ENCODE peak calls at places on chromosome 14, in four cellular contexts. T is WTC11, Q is HepG2, L is K562. P is an unnamed sample.

GRCh38 chr14:35254736-35255135 is 37.4 kb upstream of the PSMA6 start:
- DNase-seq in T (no peak), L (no peak), Q (no peak), P (no peak)

GRCh38 chr14:91113829-91114078 is at the start of gene DGLUCY:
- DNase-seq in L (peak), Q (no peak), T (no peak), P (peak)

GRCh38 chr14:45559626-45560025 is 306.6 kb upstream of the MIS18BP1 start:
- DNase-seq in Q (no peak), L (no peak), T (no peak), P (no peak)

GRCh38 chr14:20138520-20138919 is at the start of gene OR4N5:
- DNase-seq in L (no peak), T (no peak), Q (no peak), P (no peak)

GRCh38 chr14:55276736-55277135 is 5.5 kb downstream of the FBXO34 start:
- DNase-seq in L (no peak), Q (no peak), T (no peak), P (no peak)

GRCh38 chr14:101788016-101788695 is 26.6 kb downstream of the PPP2R5C start:
- DNase-seq in Q (no peak), L (no peak), T (no peak), P (no peak)

GRCh38 chr14:99946652-99947489 is 118.4 kb upstream of the EVL start:
- DNase-seq in T (peak), L (peak), Q (no peak), P (peak)

GRCh38 chr14:32254952-32255679 is 52.0 kb upstream of the RNU6-8 start:
- DNase-seq in L (peak), Q (peak), T (peak), P (peak)

GRCh38 chr14:63840981-63841380 is 11.8 kb upstream of the SYNE2 start:
- DNase-seq in T (peak), L (no peak), Q (peak), P (no peak)

GRCh38 chr14:88961214-88961613 is 136.8 kb downstream of the TTC8 start:
- DNase-seq in Q (no peak), T (no peak), L (no peak), P (no peak)

GRCh38 chr14:75484711-75485429 is 37.4 kb upstream of the BATF start:
- DNase-seq in L (no peak), T (no peak), Q (no peak), P (no peak)

GRCh38 chr14:33163109-33163508 is 224.4 kb downstream of the NPAS3 start:
- DNase-seq in T (no peak), L (no peak), Q (no peak), P (no peak)

GRCh38 chr14:21058903-21059302 is 1.3 kb downstream of the RNASE8 start:
- DNase-seq in Q (no peak), T (no peak), L (no peak), P (no peak)

GRCh38 chr14:70555890-70556289 is 21.1 kb upstream of the ADAM20 start:
- DNase-seq in L (no peak), Q (no peak), T (peak), P (no peak)

GRCh38 chr14:35556548-35556947 is 22.6 kb downstream of the INSM2 start:
- DNase-seq in Q (no peak), T (no peak), L (no peak), P (no peak)

DNA sequence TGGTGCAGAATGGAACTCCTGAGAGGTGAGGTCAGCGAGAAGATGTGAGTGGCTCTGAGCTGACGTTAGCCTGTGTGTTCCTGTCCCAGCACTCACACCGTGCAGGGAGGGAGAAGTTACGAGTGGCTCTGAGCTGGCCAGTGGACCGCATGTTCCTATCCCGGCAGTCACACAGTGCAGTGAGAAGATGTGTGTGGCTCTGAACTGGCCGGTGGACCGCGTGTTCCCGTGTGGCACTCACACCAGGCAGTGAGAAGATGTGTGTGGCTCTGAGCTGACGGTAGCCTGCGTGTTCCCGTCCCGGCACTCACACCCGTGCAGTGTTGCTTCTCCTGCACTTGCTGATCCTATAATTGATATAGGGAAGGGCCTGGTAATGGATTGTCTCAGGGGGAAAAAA is 59.9 kb downstream of the VCPKMT start:
- DNase-seq in Q (no peak), T (no peak), L (no peak), P (no peak)
- TF ChIP-seq HMGXB4 in Q (no peak), T (no peak), L (no peak), P (no peak)

GRCh38 chr14:38073641-38074040 is 134.1 kb upstream of the SSTR1 start:
- DNase-seq in Q (no peak), T (no peak), L (no peak), P (no peak)

GRCh38 chr14:38074091-38074490 is 133.6 kb upstream of the SSTR1 start:
- DNase-seq in L (no peak), Q (no peak), T (no peak), P (no peak)

GRCh38 chr14:38079268-38079667 is 128.4 kb upstream of the SSTR1 start:
- DNase-seq in L (no peak), Q (no peak), T (no peak), P (peak)

GRCh38 chr14:38078393-38078792 is 129.3 kb upstream of the SSTR1 start:
- DNase-seq in T (no peak), L (no peak), Q (no peak), P (no peak)

DNA sequence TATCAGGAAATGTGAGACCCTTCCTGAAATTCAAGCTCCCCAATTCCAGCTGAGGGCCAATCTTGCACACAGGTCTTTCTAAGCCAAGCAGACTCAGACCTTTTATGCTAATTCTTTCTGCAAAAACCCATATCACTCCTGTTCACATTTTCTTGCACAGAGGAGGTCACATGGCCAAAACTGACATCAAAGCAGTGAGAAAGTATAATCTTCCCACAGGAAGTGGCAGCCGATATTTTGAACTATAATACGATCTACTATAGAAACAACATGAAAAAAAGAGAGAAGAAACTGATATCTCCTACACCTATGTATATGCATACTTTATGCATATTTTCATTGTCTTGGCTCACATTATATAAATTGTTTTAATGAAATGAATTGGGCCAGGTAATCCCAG is 132.9 kb upstream of the SSTR1 start:
- DNase-seq in Q (no peak), L (no peak), T (no peak), P (no peak)
- TF ChIP-seq HMGXB4 in Q (no peak), L (no peak), T (no peak), P (no peak)

DNA sequence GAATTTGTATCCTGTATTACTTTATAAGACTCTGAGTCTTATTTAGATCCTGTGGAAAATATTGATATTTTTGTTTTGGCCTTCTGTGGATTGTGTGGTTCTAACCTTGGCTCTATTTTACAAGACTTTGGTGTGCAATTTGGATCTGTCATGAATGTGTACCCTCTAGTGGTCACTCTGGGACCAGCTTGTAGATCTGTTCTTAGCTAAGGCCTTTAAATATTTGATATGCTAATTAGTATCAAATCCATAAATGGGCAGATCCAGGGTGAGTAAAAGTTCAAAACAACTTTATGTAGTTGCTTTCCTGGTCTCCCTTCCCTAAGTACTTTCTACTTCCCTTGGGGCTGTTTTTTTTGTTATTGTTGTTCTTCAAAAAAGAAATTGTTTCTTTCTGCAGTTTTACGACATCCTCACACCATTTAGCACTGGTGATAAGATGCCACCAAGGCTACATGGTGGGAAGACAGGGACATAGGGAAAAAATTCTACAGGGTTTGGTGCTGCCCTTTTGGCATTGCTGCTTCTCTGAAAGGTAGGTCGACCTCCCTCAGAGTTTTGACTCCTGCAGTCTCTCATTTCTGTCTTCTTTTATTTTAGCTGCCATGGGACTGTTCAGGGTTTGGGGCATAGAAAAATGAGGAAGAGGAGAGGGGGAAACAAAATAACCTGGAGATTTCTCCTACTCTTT is 238.5 kb downstream of the GPHN start:
- DNase-seq in Q (peak), L (peak), T (no peak), P (peak)
- TF ChIP-seq HMGXB4 in Q (no peak), L (no peak), T (no peak), P (no peak)

DNA sequence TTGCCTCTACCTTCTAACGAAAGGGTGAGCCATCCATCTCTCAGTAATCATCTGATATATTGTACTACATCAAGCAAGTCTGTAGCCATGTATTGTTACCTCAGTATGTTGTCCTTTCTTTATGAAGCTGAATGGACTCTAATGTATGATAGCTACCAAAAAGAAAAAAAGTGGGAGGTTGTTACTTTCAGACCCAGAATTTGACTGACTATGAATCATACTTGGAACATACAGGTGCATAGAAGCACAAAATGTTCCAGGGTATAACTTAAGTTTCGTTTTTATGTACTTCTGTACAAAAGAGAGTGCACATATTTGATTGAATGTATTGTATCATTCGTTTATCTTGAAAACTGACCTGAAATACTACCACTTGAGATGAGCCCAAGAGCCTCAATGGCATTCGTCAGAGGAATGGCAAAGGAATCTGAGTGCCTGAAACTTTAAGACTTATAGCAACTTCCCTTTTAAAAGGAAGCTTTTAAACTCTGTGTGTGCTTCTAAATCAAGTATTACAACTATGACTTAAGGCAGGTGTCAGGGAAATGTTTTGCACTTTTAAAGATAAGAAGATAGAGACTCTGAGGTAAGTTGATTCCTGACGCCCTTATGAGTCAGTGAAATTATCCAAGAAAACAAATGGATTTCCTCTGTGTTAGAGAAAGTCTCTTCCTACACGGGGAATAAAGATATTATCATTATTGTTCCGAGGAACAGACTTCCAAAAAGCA is 951.5 kb downstream of the GALC start:
- DNase-seq in L (no peak), T (no peak), Q (no peak), P (no peak)
- TF ChIP-seq HMGXB4 in L (no peak), T (no peak), Q (no peak), P (no peak)

DNA sequence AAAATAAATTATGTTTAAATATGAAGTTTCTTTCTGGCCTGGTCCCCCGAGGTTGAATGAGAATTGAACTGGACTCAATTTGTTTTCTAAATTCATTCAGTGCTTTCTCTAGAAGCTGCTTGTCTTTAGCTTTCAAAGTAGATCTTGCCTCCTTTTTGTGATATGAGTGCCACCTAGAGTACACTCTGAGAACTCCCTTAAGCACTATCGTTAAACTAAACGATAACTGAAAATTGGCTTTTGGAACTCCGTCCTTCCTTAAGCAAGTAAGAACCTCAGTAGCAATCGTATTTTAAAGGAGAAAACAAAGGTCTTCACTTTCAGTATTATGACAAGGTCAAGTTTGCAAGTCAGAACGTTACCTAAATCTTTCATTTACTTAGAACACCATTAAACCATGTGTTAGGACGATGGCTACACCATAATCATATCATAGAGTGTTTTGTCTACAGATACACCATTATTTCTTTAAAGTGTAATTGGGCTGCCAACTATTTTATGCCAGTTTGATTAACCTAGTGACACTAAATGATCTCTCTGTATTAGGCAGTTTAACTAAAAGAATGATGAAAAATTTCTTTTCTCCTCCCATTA is 364.8 kb downstream of the SNAPC1 start:
- DNase-seq in T (no peak), L (peak), Q (peak), P (peak)
- TF ChIP-seq HMGXB4 in T (no peak), L (no peak), Q (no peak), P (no peak)

GRCh38 chr14:95666450-95666849 is 19.8 kb upstream of the TCL1B start:
- DNase-seq in T (no peak), L (no peak), Q (no peak), P (no peak)

GRCh38 chr14:95664546-95664945 is 21.7 kb upstream of the TCL1B start:
- DNase-seq in L (no peak), T (no peak), Q (no peak), P (no peak)

GRCh38 chr14:95664046-95664445 is 22.2 kb upstream of the TCL1B start:
- DNase-seq in L (no peak), Q (no peak), T (no peak), P (no peak)

GRCh38 chr14:95668235-95668772 is 17.9 kb upstream of the TCL1B start:
- DNase-seq in T (no peak), L (no peak), Q (no peak), P (no peak)

DNA sequence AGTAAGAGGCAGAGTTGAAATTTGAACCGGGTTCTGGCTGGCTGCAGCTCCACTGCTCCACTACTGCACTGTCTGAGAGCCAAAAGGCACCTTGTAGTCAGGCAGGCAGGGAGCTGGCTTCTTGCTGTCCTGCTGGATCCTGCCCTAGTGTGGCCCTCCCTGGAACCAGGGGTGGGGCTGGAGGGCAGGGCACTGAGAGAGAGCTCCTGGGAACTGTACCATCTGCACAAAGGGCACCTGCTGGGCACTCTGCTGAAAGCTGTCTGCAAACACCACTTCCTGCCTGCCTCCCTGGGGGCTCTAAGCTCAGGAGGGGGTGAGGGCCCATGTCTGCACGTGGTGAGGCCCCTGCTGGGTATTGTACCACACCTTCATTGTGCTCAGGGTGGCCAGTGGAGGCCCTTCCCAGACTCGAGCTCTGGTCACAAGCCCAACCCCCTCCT is 19.0 kb upstream of the TCL1B start:
- DNase-seq in Q (no peak), L (no peak), T (peak), P (no peak)
- TF ChIP-seq HMGXB4 in Q (no peak), L (no peak), T (no peak), P (no peak)